ENCODE peak calls at places on chromosome X, in nine cellular contexts. L, G, H, S, U, Z, E, T and W are unnamed samples.

GRCh38 chrX:121635141-121635540 is 587.7 kb downstream of the GLUD2 start:
- DNase-seq in L (no peak), G (no peak), H (no peak), S (no peak), U (no peak), Z (no peak), E (no peak), T (no peak), W (no peak)

GRCh38 chrX:43166874-43167273 is 388.9 kb upstream of the PPP1R2C start:
- DNase-seq in L (no peak), G (no peak), H (no peak), S (no peak), U (no peak), Z (no peak), E (no peak), T (no peak), W (no peak)

GRCh38 chrX:44975666-44976263 is 102.8 kb downstream of the KDM6A start:
- DNase-seq in L (no peak), G (peak), H (no peak), S (no peak), U (no peak), Z (no peak), E (no peak), T (no peak), W (no peak)

GRCh38 chrX:49999048-49999447 is 76.7 kb downstream of the CLCN5 start:
- DNase-seq in L (no peak), G (no peak), H (peak), S (no peak), U (no peak), Z (peak), E (no peak), T (no peak), W (peak)

GRCh38 chrX:153477901-153478300 is 7.5 kb upstream of the HAUS7 start:
- DNase-seq in L (no peak), G (no peak), H (no peak), S (peak), U (no peak), Z (peak), E (no peak), T (no peak), W (no peak)

GRCh38 chrX:150683536-150684146 is 9.6 kb upstream of the MTMR1 start:
- DNase-seq in L (no peak), G (peak), H (no peak), S (no peak), U (no peak), Z (no peak), E (no peak), T (peak), W (peak)

GRCh38 chrX:19721726-19722370 is 165.6 kb downstream of the SH3KBP1 start:
- DNase-seq in L (no peak), G (no peak), H (peak), S (no peak), U (no peak), Z (peak), E (no peak), T (no peak), W (no peak)

GRCh38 chrX:8565729-8566128 is 101.1 kb downstream of the VCX3B start:
- DNase-seq in L (no peak), G (no peak), H (no peak), S (no peak), U (no peak), Z (no peak), E (no peak), T (no peak), W (no peak)

GRCh38 chrX:118348186-118348810 is 2.4 kb downstream of the WDR44 start:
- DNase-seq in L (no peak), G (no peak), H (no peak), S (no peak), U (no peak), Z (no peak), E (no peak), T (no peak), W (no peak)

GRCh38 chrX:19924285-19924684 is 36.9 kb upstream of the SH3KBP1 start:
- DNase-seq in L (no peak), G (no peak), H (no peak), S (no peak), U (no peak), Z (peak), E (no peak), T (peak), W (peak)

GRCh38 chrX:115583730-115584004 is 22.7 kb downstream of the PLS3 start:
- DNase-seq in L (no peak), G (no peak), H (no peak), S (no peak), U (no peak), Z (no peak), E (no peak), T (no peak), W (no peak)

GRCh38 chrX:32867781-32868523 is 343.4 kb downstream of the DMD start:
- DNase-seq in L (no peak), G (no peak), H (no peak), S (no peak), U (no peak), Z (no peak), E (no peak), T (no peak), W (no peak)

GRCh38 chrX:115017455-115017854 is at the start of gene IL13RA2:
- DNase-seq in L (no peak), G (no peak), H (no peak), S (no peak), U (no peak), Z (no peak), E (no peak), T (no peak), W (peak)

GRCh38 chrX:116272328-116272727 is 101.8 kb downstream of the AGTR2 start:
- DNase-seq in L (no peak), G (no peak), H (no peak), S (no peak), U (no peak), Z (peak), E (no peak), T (no peak), W (peak)

GRCh38 chrX:9352683-9353430 is 112.0 kb upstream of the TBL1X start:
- DNase-seq in L (no peak), G (peak), H (peak), S (no peak), U (peak), Z (peak), E (no peak), T (peak), W (peak)

GRCh38 chrX:11908371-11908770 is 150.3 kb downstream of the MSL3 start:
- DNase-seq in L (no peak), G (peak), H (no peak), S (no peak), U (no peak), Z (no peak), E (no peak), T (peak), W (peak)

GRCh38 chrX:123976671-123977316 is 15.3 kb downstream of the STAG2 start:
- DNase-seq in L (no peak), G (no peak), H (no peak), S (no peak), U (no peak), Z (peak), E (no peak), T (peak), W (peak)

GRCh38 chrX:68997911-68998310 is 167.3 kb downstream of the PJA1 start:
- DNase-seq in L (peak), G (no peak), H (peak), S (peak), U (peak), Z (peak), E (no peak), T (no peak), W (peak)

GRCh38 chrX:1283750-1284149 is 15.1 kb downstream of the CSF2RA start:
- DNase-seq in L (no peak), G (no peak), H (no peak), S (no peak), U (no peak), Z (no peak), E (no peak), T (no peak), W (no peak)

GRCh38 chrX:1281511-1281910 is 12.9 kb downstream of the CSF2RA start:
- DNase-seq in L (no peak), G (no peak), H (no peak), S (no peak), U (no peak), Z (peak), E (no peak), T (no peak), W (no peak)

GRCh38 chrX:1283093-1283492 is 14.5 kb downstream of the CSF2RA start:
- DNase-seq in L (no peak), G (no peak), H (no peak), S (no peak), U (no peak), Z (no peak), E (no peak), T (no peak), W (no peak)
- H3K4me3 ChIP-seq in L (no peak), G (no peak), H (no peak), S (no peak), U (no peak), Z (no peak), E (no peak), T (no peak), W (no peak)

GRCh38 chrX:107448625-107449468 is 605 bp upstream of the FRMPD3 start:
- DNase-seq in L (peak), G (peak), H (peak), S (peak), U (no peak), Z (no peak), E (no peak), T (no peak), W (no peak)
- H3K4me3 ChIP-seq in L (peak), G (peak), H (peak), S (peak), U (peak), Z (peak), E (peak), T (no peak), W (peak)

GRCh38 chrX:17403231-17403691 is 28.3 kb downstream of the NHS start:
- DNase-seq in L (no peak), G (no peak), H (peak), S (no peak), U (no peak), Z (no peak), E (no peak), T (no peak), W (no peak)
- H3K4me3 ChIP-seq in L (no peak), G (no peak), H (no peak), S (no peak), U (no peak), Z (no peak), E (no peak), T (no peak), W (no peak)

DNA sequence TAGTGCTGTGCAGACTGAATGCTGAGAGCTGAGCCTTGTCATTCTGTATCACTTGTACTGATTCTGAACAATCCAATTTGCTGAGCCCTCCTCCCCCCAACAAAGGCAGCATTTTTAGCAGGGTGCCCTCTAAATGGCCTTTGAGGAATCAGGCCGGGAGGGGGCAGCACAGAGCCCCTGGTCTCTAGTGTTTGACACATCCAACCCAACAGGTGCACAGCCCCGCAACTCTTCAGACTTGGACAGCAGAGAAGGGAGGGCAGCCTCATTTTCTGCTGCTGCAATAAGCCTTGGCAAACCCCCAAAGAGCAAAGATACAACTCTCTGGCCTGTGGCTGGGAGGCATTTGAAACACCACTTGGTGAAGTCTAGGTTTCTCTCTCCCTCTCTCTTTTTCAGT is 3.4 kb downstream of the ATP1B4 start:
- DNase-seq in L (peak), G (peak), H (peak), S (no peak), U (peak), Z (peak), E (peak), T (peak), W (peak)
- H3K4me3 ChIP-seq in L (no peak), G (no peak), H (no peak), S (no peak), U (no peak), Z (no peak), E (no peak), T (no peak), W (no peak)

DNA sequence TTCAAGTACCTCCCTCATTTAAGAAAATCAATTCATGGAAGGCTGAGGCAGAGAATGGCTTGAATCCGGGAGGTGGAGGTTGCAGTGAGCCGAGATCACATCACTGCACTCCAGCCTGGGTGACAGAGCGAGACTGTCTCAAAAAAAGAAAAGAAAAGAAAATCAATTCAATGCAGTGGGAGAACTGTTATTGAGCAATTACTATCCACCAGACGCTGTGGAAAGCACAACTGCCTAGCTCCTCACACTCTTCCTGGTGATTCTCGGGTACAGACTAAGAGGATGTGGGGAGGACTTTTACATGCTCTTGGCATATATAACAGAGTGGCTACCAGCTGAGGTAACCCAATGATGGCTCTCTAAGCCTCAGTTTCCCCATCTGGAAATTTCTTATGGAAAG is 2.7 kb upstream of the TMSB4X start:
- DNase-seq in L (no peak), G (no peak), H (no peak), S (no peak), U (no peak), Z (no peak), E (no peak), T (peak), W (no peak)
- H3K4me3 ChIP-seq in L (no peak), G (peak), H (no peak), S (no peak), U (no peak), Z (no peak), E (peak), T (no peak), W (no peak)

GRCh38 chrX:2883770-2884169 is 45.4 kb downstream of the ARSD start:
- DNase-seq in L (no peak), G (no peak), H (no peak), S (no peak), U (no peak), Z (no peak), E (no peak), T (no peak), W (no peak)

GRCh38 chrX:2892816-2893215 is 36.3 kb downstream of the ARSD start:
- DNase-seq in L (no peak), G (no peak), H (no peak), S (no peak), U (no peak), Z (no peak), E (no peak), T (no peak), W (no peak)

GRCh38 chrX:2894885-2895292 is 34.2 kb downstream of the ARSD start:
- DNase-seq in L (no peak), G (no peak), H (peak), S (peak), U (no peak), Z (peak), E (no peak), T (peak), W (peak)

GRCh38 chrX:2888309-2888708 is 40.8 kb downstream of the ARSD start:
- DNase-seq in L (no peak), G (no peak), H (no peak), S (no peak), U (no peak), Z (no peak), E (no peak), T (peak), W (no peak)

DNA sequence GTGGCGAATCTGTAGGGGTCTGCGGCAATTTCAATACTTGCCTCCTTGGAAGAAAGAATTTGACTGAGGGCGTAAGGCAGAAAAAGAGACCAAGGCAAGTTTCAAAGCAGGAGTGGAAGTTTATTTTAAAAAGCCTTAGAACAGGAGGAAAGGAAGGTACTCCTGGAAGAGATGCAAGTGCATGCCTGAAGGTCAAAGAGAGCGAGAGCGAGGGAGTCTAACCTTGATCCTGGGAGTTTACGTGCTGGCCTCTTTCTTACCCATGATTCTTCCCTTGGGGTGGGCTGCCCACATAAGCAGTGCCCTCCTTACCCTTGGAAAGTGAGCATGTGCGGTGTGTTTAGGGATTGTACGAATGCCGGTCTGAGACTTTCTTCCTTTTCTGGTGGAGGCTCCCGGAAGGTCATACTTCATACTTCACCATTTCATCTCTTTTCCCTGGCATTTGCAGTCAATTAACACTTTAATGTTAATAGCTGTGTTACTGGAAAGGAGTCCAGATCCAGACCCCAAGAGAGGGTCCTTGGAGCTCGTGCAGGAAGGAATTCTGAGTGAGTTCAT is 40.0 kb downstream of the ARSD start:
- DNase-seq in L (no peak), G (no peak), H (no peak), S (no peak), U (no peak), Z (no peak), E (no peak), T (peak), W (no peak)
- H3K4me3 ChIP-seq in L (peak), G (peak), H (peak), S (peak), U (peak), Z (peak), E (peak), T (peak), W (peak)

DNA sequence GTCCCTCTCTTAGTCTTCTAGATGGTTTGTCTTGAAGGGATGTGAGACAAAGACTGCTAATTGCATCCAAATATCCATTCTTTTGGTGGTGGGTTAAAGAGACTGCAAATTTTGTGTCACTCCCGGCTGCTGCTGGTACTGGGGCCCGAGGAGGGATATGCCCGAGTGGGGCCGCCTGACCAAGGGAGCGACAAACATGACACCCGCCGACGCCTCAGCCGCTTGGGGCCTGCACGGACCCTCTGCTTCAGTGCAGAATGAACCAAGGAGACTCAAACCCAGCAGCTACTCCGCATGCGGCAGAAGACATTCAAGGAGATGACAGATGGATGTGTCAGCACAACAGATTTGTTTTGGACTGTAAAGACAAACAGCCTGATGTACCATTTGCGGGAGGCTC is 13.5 kb upstream of the ARX start:
- DNase-seq in L (no peak), G (no peak), H (no peak), S (no peak), U (no peak), Z (no peak), E (no peak), T (no peak), W (no peak)
- H3K4me3 ChIP-seq in L (no peak), G (no peak), H (no peak), S (no peak), U (no peak), Z (no peak), E (no peak), T (no peak), W (no peak)

DNA sequence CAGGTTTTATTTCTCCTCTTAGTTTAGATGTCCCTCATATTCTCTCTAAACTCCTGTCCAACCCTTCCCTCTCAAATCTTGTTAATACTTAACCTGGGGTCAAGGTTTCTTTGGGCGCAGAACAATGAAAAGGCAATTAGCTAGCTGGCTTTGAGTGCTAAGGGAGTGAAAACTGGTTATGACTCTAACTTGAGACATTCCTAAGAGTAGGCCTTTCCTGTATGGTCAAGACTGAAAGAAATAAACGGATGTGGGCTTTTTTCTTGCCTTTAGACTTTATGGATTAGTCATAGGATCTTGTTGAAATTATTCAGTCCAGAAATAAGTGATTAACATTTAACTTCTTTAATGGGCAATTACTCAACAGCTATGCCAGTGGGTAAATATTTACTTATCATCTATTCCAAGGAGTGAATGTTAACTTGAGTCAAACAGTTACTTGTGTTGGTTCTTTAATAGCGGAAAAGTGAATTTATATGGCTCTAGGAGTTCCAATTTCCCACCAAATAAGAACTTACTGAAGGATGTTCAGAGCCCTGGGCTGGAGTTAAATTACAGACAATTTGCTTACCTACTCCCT is 141.7 kb upstream of the SCML1 start:
- DNase-seq in L (no peak), G (peak), H (no peak), S (no peak), U (no peak), Z (peak), E (no peak), T (no peak), W (peak)
- H3K4me3 ChIP-seq in L (no peak), G (no peak), H (no peak), S (no peak), U (no peak), Z (no peak), E (no peak), T (no peak), W (no peak)

GRCh38 chrX:137427813-137428212 is 138.1 kb upstream of the ZIC3 start:
- DNase-seq in L (no peak), G (no peak), H (no peak), S (no peak), U (no peak), Z (peak), E (no peak), T (no peak), W (peak)

GRCh38 chrX:137427061-137427778 is 138.7 kb upstream of the ZIC3 start:
- DNase-seq in L (no peak), G (no peak), H (no peak), S (no peak), U (no peak), Z (no peak), E (no peak), T (no peak), W (no peak)

GRCh38 chrX:137428251-137428661 is 137.7 kb upstream of the ZIC3 start:
- DNase-seq in L (no peak), G (no peak), H (no peak), S (no peak), U (no peak), Z (no peak), E (no peak), T (no peak), W (peak)

GRCh38 chrX:137430301-137430700 is 135.6 kb upstream of the ZIC3 start:
- DNase-seq in L (no peak), G (no peak), H (no peak), S (no peak), U (no peak), Z (no peak), E (no peak), T (no peak), W (no peak)

DNA sequence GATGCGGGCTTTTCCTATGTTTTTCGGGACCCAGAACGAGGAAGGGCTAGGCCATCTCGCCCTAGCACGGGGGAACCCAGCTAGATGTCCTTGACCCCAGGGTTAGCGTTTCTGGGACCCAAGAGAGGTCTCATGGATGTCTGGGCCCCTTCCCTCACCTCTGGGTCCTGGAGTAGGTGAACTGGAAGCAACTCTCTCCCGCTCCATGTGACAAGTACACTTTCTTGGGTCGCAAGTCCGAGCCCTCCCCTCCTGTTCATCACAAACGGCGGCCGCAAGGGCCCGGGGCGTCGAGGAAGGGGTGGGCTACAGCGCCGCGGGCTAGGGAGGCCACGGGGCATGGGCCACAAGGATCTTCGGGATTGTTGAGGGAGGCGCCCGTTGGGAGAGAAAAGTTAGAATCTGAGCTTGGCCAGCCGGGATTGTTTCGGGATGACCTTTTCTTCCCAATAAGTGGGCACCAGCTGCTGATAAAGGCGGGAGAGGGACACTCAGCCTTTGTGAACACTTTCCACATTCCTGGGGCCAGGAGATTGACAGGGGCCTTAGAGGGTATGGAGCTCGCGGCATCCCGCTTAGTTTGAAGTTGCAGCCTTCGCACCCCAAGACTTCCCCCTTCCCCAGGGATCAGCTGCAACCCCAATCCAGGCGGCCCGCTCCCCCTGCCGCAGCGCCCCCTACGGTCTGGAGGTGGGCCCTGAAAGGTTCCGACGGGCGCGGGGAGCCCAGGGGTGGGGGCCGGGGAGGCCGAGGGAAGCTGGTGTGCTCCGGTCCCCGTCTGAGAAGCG is 137.0 kb upstream of the ZIC3 start:
- DNase-seq in L (no peak), G (no peak), H (no peak), S (no peak), U (no peak), Z (no peak), E (no peak), T (no peak), W (no peak)
- H3K4me3 ChIP-seq in L (no peak), G (no peak), H (peak), S (no peak), U (no peak), Z (peak), E (peak), T (no peak), W (peak)